ENCODE peak calls at places on chromosomes 11 and 22, in eight cellular contexts. X is adipocyte; L is CD8-positive, alpha-beta memory T cell; A is NCI-H510A treated with DMSO at 0.1 percent for 48 hours; W is stimulated activated CD4-positive, alpha-beta T cell treated with anti-CD3 and anti-CD28 coated beads, Interleukin-1b, Interleukin-23, amount 100 ng/mL, for 1 hour; K is ecto neural progenitor cell; S is AG08395; U is neuronal stem cell. E is an unnamed sample.

GRCh38 chr22:49951986-49952896 is 8.3 kb upstream of the PIM3 start:
- DNase-seq in X (peak), L (no peak), A (no peak), W (no peak), K (no peak), S (peak), U (no peak), E (peak)

GRCh38 chr11:27395556-27396258 is 32.7 kb upstream of the CCDC34 start:
- DNase-seq in X (peak), L (no peak), A (peak), W (no peak), K (no peak), S (no peak), U (no peak), E (peak)

GRCh38 chr22:19149047-19149883 is 827 bp downstream of the GSC2 start:
- DNase-seq in X (no peak), L (peak), A (no peak), W (no peak), K (peak), S (no peak), U (no peak), E (peak)

GRCh38 chr22:37985050-37985585 is 763 bp upstream of the SOX10 start:
- DNase-seq in X (no peak), L (no peak), A (no peak), W (no peak), K (no peak), S (no peak), U (no peak), E (no peak)

GRCh38 chr22:38078046-38078840 is 5.7 kb downstream of the SLC16A8 start:
- DNase-seq in X (no peak), L (no peak), A (no peak), W (no peak), K (no peak), S (no peak), U (no peak), E (no peak)

GRCh38 chr22:37619991-37620390 is 11.4 kb downstream of the GGA1 start:
- DNase-seq in X (no peak), L (no peak), A (no peak), W (no peak), K (no peak), S (no peak), U (no peak), E (no peak)

GRCh38 chr11:102495161-102496042 is 35.1 kb downstream of the MMP7 start:
- DNase-seq in X (peak), L (peak), A (peak), W (peak), K (peak), S (peak), U (peak), E (peak)

GRCh38 chr22:16963189-16963945 is 44.7 kb downstream of the GAB4 start:
- DNase-seq in X (no peak), L (no peak), A (no peak), W (no peak), K (no peak), S (no peak), U (no peak), E (no peak)